ENCODE peak calls at places on chromosomes 7 and 10, in eight cellular contexts. K is HEK293T; E is activated T-cell treated with anti-CD3 and anti-CD28 coated beads for 1 hour; Z is Caki2; X is psoas muscle; H is NCI-H1105 treated with DMSO at 0.1 percent for 48 hours; V is activated naive CD4-positive, alpha-beta T cell; O is M059J. Q is an unnamed sample.

GRCh38 chr10:59864141-59864962 is 42.0 kb downstream of the CCDC6 start:
- DNase-seq in Z (no peak), E (no peak), X (no peak), H (no peak), K (no peak), V (no peak), O (no peak), Q (no peak)

GRCh38 chr7:141369422-141369821 is 181.8 kb upstream of the AGK start:
- DNase-seq in H (peak), O (no peak), E (no peak), Z (no peak), V (no peak), K (no peak), X (no peak), Q (no peak)

GRCh38 chr10:100370561-100370975 is 23.5 kb downstream of the SCD start:
- DNase-seq in Z (peak), V (no peak), H (no peak), E (no peak), K (no peak), X (peak), O (peak), Q (peak)

GRCh38 chr7:68542831-68543230 is 1055.4 kb upstream of the AUTS2 start:
- DNase-seq in Z (no peak), X (no peak), K (no peak), V (no peak), H (peak), E (no peak), O (no peak), Q (no peak)

GRCh38 chr7:47622946-47623640 is 41.2 kb upstream of the TNS3 start:
- DNase-seq in E (no peak), X (no peak), K (no peak), O (peak), Z (no peak), H (no peak), V (no peak), Q (peak)

GRCh38 chr7:391961-392524 is 102.1 kb downstream of the FOXL3 start:
- DNase-seq in Z (no peak), O (no peak), H (no peak), K (no peak), X (peak), V (no peak), E (no peak), Q (no peak)

GRCh38 chr7:8322667-8323066 is 60.7 kb upstream of the ICA1 start:
- DNase-seq in X (no peak), V (no peak), E (no peak), O (no peak), Z (no peak), H (no peak), K (no peak), Q (no peak)

GRCh38 chr7:5677538-5678294 is 103.7 kb downstream of the RNF216 start:
- DNase-seq in H (peak), E (no peak), X (peak), V (no peak), Z (peak), K (peak), O (peak), Q (peak)

GRCh38 chr10:132056663-132057062 is 9.1 kb upstream of the JAKMIP3 start:
- DNase-seq in H (no peak), K (no peak), E (no peak), O (no peak), X (peak), Z (no peak), V (no peak), Q (no peak)

GRCh38 chr10:30863516-30864210 is 168.0 kb downstream of the ZNF438 start:
- DNase-seq in O (peak), E (no peak), X (no peak), K (no peak), V (no peak), Z (no peak), H (no peak), Q (peak)

GRCh38 chr10:33286186-33286934 is 48.1 kb downstream of the NRP1 start:
- DNase-seq in E (no peak), Z (no peak), V (no peak), K (no peak), X (no peak), O (no peak), H (no peak), Q (no peak)

GRCh38 chr7:24971333-24972165 is 8.4 kb downstream of the OSBPL3 start:
- DNase-seq in O (peak), Z (peak), H (no peak), E (no peak), K (no peak), V (no peak), X (peak), Q (peak)

GRCh38 chr10:13475124-13475523 is 53.7 kb downstream of the BEND7 start:
- DNase-seq in K (no peak), H (no peak), E (no peak), O (no peak), Z (no peak), V (no peak), X (no peak), Q (no peak)

GRCh38 chr10:310976-311639 is 175.9 kb downstream of the ZMYND11 start:
- DNase-seq in O (no peak), X (no peak), H (no peak), K (no peak), V (no peak), Z (no peak), E (no peak), Q (peak)

GRCh38 chr10:80122110-80122710 is 10.3 kb upstream of the PLAC9 start:
- DNase-seq in X (no peak), K (no peak), E (no peak), Z (no peak), O (peak), H (no peak), V (no peak), Q (no peak)

GRCh38 chr10:71040326-71040725 is 152.0 kb upstream of the PCBD1 start:
- DNase-seq in X (no peak), E (no peak), K (no peak), V (no peak), H (peak), Z (no peak), O (no peak), Q (no peak)

GRCh38 chr10:29618341-29619171 is 16.2 kb downstream of the SVIL start:
- DNase-seq in X (peak), O (no peak), E (no peak), H (no peak), V (no peak), K (no peak), Z (peak), Q (peak)

GRCh38 chr10:71264345-71265200 is 52.2 kb downstream of the UNC5B start:
- DNase-seq in O (no peak), V (no peak), H (peak), X (no peak), E (no peak), Z (no peak), K (no peak), Q (peak)

GRCh38 chr7:15989194-15989593 is 302.7 kb upstream of the MEOX2 start:
- DNase-seq in K (no peak), E (no peak), Z (no peak), V (no peak), X (no peak), O (peak), H (no peak), Q (no peak)

GRCh38 chr7:44284216-44284615 is 41.2 kb downstream of the CAMK2B start:
- DNase-seq in O (peak), K (no peak), E (no peak), H (no peak), X (peak), Z (no peak), V (no peak), Q (peak)

GRCh38 chr10:68813554-68813953 is 13.8 kb upstream of the STOX1 start:
- DNase-seq in O (no peak), Z (no peak), E (no peak), K (no peak), H (peak), X (no peak), V (no peak), Q (no peak)

GRCh38 chr7:148676291-148676690 is 22.4 kb upstream of the CUL1 start:
- DNase-seq in Z (no peak), V (no peak), K (no peak), H (no peak), O (no peak), E (no peak), X (no peak), Q (no peak)

GRCh38 chr7:129613016-129613337 is 1.5 kb downstream of the NRF1 start:
- DNase-seq in Z (no peak), V (no peak), X (no peak), E (no peak), O (no peak), H (no peak), K (no peak), Q (no peak)

GRCh38 chr10:101120884-101121660 is 10.0 kb upstream of the TLX1 start:
- DNase-seq in Z (no peak), X (peak), V (peak), K (no peak), O (no peak), H (no peak), E (peak), Q (no peak)

GRCh38 chr10:120978589-120979252 is 127.6 kb downstream of the WDR11 start:
- DNase-seq in X (no peak), K (peak), O (peak), V (no peak), H (no peak), Z (peak), E (no peak), Q (peak)

GRCh38 chr10:117563780-117564179 is 21.2 kb downstream of the EMX2 start:
- DNase-seq in H (no peak), E (no peak), K (no peak), V (no peak), X (no peak), Z (no peak), O (no peak), Q (no peak)

GRCh38 chr7:12524794-12525386 is 45.6 kb upstream of the SCIN start:
- DNase-seq in E (no peak), K (peak), H (peak), Z (peak), X (no peak), O (peak), V (no peak), Q (peak)

GRCh38 chr10:80412521-80412920 is 4.2 kb downstream of the PRXL2A start:
- DNase-seq in O (peak), V (no peak), E (no peak), H (no peak), X (no peak), Z (no peak), K (no peak), Q (no peak)

GRCh38 chr7:45698527-45699309 is 124.5 kb downstream of the ADCY1 start:
- DNase-seq in E (no peak), O (no peak), H (no peak), V (no peak), X (no peak), Z (no peak), K (no peak), Q (no peak)

GRCh38 chr7:151684408-151685175 is 164.9 kb upstream of the RHEB start:
- DNase-seq in H (no peak), X (no peak), Z (no peak), K (no peak), O (peak), E (no peak), V (no peak), Q (peak)

GRCh38 chr7:144391014-144391413 is 12.5 kb downstream of the NOBOX start:
- DNase-seq in K (no peak), E (no peak), H (no peak), V (no peak), X (no peak), O (no peak), Z (no peak), Q (no peak)

GRCh38 chr10:92241158-92241500 is 49.7 kb downstream of the CPEB3 start:
- DNase-seq in H (no peak), K (peak), V (no peak), X (peak), Z (no peak), E (no peak), O (peak), Q (peak)

GRCh38 chr7:134405299-134405698 is 53.6 kb downstream of the AKR1B1 start:
- DNase-seq in Z (no peak), E (no peak), V (no peak), O (no peak), X (no peak), H (no peak), K (no peak), Q (no peak)

Q was measured in IMR-90.